ENCODE peak calls at places on chromosomes 3 and 15, in six cellular contexts. P is CD4-positive, alpha-beta T cell; U is fibroblast of pulmonary artery; Q is stimulated activated naive B cell treated with anti-CD40 and anti-IgM and Interleukin-4, amounts not matched to agents 10 μg/mL and 1 μg/mL and 100 μg/mL, for 72 hours; C is EH; M is T-helper 2 cell treated with Interferon-gamma antibody and Interleukin-4, amounts not matched to agents 5 μg/mL and 100 μg/mL, for 36 hours. V is an unnamed sample.
A peak's percentile ranks its signal among the peaks of the same experiment; 100 is the strongest.

GRCh38 chr3:119588112-119588511 is 8.8 kb downstream of the ADPRH start:
- DNase-seq in P (no peak), C (peak; percentile 15), Q (peak; percentile 65), M (no peak), U (no peak), V (peak; percentile 79)

GRCh38 chr3:146605106-146605505 is at the start of gene PLSCR5:
- DNase-seq in U (no peak), M (no peak), P (no peak), Q (no peak), C (no peak), V (no peak)

GRCh38 chr15:63985221-63986184 is 60.8 kb downstream of the DAPK2 start:
- DNase-seq in C (peak; percentile 21), Q (no peak), U (no peak), M (no peak), P (no peak), V (no peak)

GRCh38 chr3:132730891-132731580 is 8.8 kb upstream of the NPHP3 start:
- DNase-seq in Q (no peak), C (peak; percentile 68), P (no peak), M (no peak), U (peak; percentile 76), V (no peak)

GRCh38 chr3:174276826-174277225 is 582.3 kb upstream of the NAALADL2 start:
- DNase-seq in C (no peak), U (no peak), M (no peak), P (no peak), Q (no peak), V (no peak)

GRCh38 chr3:120350431-120350941 is 1.3 kb upstream of the LRRC58 start:
- DNase-seq in P (no peak), Q (no peak), M (no peak), C (peak; percentile 79), U (peak; percentile 82), V (peak; percentile 62)

GRCh38 chr15:66832679-66833078 is 130.6 kb downstream of the SMAD6 start:
- DNase-seq in C (peak; percentile 79), M (no peak), U (peak; percentile 96), Q (no peak), P (no peak), V (no peak)

GRCh38 chr3:188051801-188052228 is 102.1 kb upstream of the LPP start:
- DNase-seq in U (peak; percentile 52), M (no peak), Q (no peak), C (no peak), P (no peak), V (peak; percentile 87)

GRCh38 chr3:42031808-42032475 is 59.2 kb upstream of the TRAK1 start:
- DNase-seq in Q (no peak), U (peak; percentile 52), C (peak; percentile 81), P (no peak), M (no peak), V (no peak)

GRCh38 chr15:63210151-63211051 is 21.0 kb downstream of the RAB8B start:
- DNase-seq in M (no peak), Q (no peak), U (no peak), P (no peak), C (peak; percentile 55), V (peak; percentile 47)

GRCh38 chr3:141370065-141370533 is 1.8 kb downstream of the ZBTB38 start:
- DNase-seq in M (peak; percentile 59), C (peak; percentile 89), P (peak; percentile 66), Q (peak; percentile 63), U (peak; percentile 96), V (no peak)

GRCh38 chr3:56761887-56762605 is 39.7 kb downstream of the ARHGEF3 start:
- DNase-seq in P (no peak), U (peak; percentile 64), Q (no peak), C (peak; percentile 34), M (no peak), V (no peak)

GRCh38 chr3:18657858-18658820 is 233.0 kb upstream of the SATB1 start:
- DNase-seq in M (peak; percentile 44), C (no peak), U (no peak), P (no peak), Q (no peak), V (no peak)

V was measured in sciatic nerve.